ENCODE peak calls at places on chromosomes 13 and 19, in five cellular contexts. L is GM10248, U is heart right ventricle, T is Peyer's patch, Z is fibroblast of pulmonary artery. W is an unnamed sample.

GRCh38 chr19:46269085-46269484 is 27.8 kb upstream of the HIF3A start:
- DNase-seq in L (no peak), T (no peak), U (no peak), Z (no peak), W (no peak)

GRCh38 chr13:67285611-67286010 is 55.5 kb upstream of the PCDH9 start:
- DNase-seq in T (no peak), L (no peak), U (no peak), Z (no peak), W (no peak)

GRCh38 chr13:73266640-73267180 is 207.9 kb downstream of the KLF5 start:
- DNase-seq in U (no peak), Z (no peak), L (no peak), T (no peak), W (no peak)

GRCh38 chr13:20336761-20337160 is 104.6 kb upstream of the GJB6 start:
- DNase-seq in Z (no peak), L (no peak), T (no peak), U (no peak), W (no peak)

GRCh38 chr19:50003810-50004419 is 21.3 kb downstream of the VRK3 start:
- DNase-seq in Z (peak), U (peak), T (no peak), L (peak), W (peak)

GRCh38 chr13:30792257-30793000 is 57.1 kb downstream of the ALOX5AP start:
- DNase-seq in U (peak), L (no peak), Z (peak), T (peak), W (peak)

GRCh38 chr19:871446-872265 is 12.2 kb downstream of the CFD start:
- DNase-seq in T (no peak), L (no peak), Z (no peak), U (no peak), W (peak)

GRCh38 chr13:21074601-21075302 is 13.4 kb upstream of the LATS2 start:
- DNase-seq in U (peak), Z (no peak), L (no peak), T (no peak), W (no peak)

GRCh38 chr19:44192127-44192526 is 20.2 kb upstream of the ZNF227 start:
- DNase-seq in Z (no peak), L (no peak), U (no peak), T (no peak), W (no peak)

GRCh38 chr19:10878253-10878652 is 6.9 kb downstream of the CARM1 start:
- DNase-seq in L (peak), T (no peak), U (no peak), Z (no peak), W (no peak)

GRCh38 chr19:16325161-16325527 is 518 bp downstream of the KLF2 start:
- DNase-seq in Z (no peak), U (no peak), T (peak), L (no peak), W (no peak)

GRCh38 chr13:36966404-36966803 is 32.7 kb downstream of the ALG5 start:
- DNase-seq in T (no peak), U (no peak), Z (no peak), L (no peak), W (no peak)

GRCh38 chr13:72314210-72314609 is 413.2 kb downstream of the MZT1 start:
- DNase-seq in U (no peak), L (no peak), T (no peak), Z (no peak), W (no peak)

GRCh38 chr13:48818495-48818961 is 157.2 kb upstream of the FNDC3A start:
- DNase-seq in L (no peak), Z (peak), U (no peak), T (no peak), W (peak)

GRCh38 chr13:105048685-105049084 is 1486.8 kb downstream of the EFNB2 start:
- DNase-seq in T (no peak), U (no peak), Z (no peak), L (peak), W (no peak)

GRCh38 chr19:35154535-35155406 is at the start of gene FXYD5:
- DNase-seq in T (no peak), Z (peak), U (peak), L (peak), W (peak)

GRCh38 chr19:18915639-18916038 is 3.5 kb downstream of the COPE start:
- DNase-seq in T (peak), Z (peak), L (no peak), U (no peak), W (peak)

GRCh38 chr13:77980592-77980991 is 62.0 kb upstream of the EDNRB start:
- DNase-seq in Z (peak), U (peak), T (no peak), L (no peak), W (peak)

GRCh38 chr13:79468819-79469218 is 12.1 kb upstream of the NDFIP2 start:
- DNase-seq in T (no peak), Z (no peak), L (no peak), U (no peak), W (no peak)

GRCh38 chr13:79466852-79467251 is 14.1 kb upstream of the NDFIP2 start:
- DNase-seq in T (no peak), L (no peak), Z (no peak), U (no peak), W (no peak)

GRCh38 chr13:79469608-79470007 is 11.3 kb upstream of the NDFIP2 start:
- DNase-seq in T (no peak), U (no peak), L (no peak), Z (no peak), W (no peak)

GRCh38 chr13:79470666-79471065 is 10.3 kb upstream of the NDFIP2 start:
- DNase-seq in T (no peak), L (no peak), U (no peak), Z (no peak), W (no peak)

GRCh38 chr13:79468402-79468801 is 12.6 kb upstream of the NDFIP2 start:
- DNase-seq in Z (no peak), L (no peak), U (no peak), T (no peak), W (no peak)
- TF ChIP-seq CTCF in Z (no peak), L (no peak), U (no peak), T (no peak), W (no peak)

DNA sequence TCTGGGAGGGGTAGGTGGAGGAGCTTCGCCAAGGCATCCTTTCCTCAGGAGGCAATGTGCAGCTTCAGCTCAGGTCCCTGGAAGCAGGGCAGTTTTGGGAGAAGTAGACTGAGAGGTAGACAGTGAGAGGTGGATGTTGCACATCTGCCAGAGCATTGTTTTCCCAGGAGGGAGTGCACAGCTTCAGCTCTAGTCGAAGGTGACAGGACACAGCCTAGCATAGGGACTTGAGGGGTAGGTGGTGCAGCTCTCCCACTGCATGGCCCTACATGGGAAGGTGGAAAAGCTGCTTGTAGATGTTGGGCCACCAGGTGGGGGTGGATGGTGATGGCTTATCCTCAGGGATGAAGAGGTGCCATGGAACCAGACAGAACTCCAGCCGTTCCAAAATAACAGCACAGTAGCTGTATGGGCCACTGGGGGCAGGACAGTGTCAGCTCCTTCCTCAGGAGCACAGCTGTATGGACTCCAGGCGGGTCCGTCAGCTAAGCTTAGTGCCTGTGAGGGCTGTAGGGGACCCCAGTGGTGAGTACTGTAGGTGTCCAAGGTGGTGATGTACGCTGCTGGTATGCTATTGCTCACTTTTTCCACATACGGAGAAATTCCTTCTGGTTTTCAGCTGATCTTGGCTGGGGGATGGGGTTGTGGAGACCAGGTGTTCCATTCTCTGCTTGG is 17.4 kb upstream of the ZNF543 start:
- DNase-seq in L (no peak), T (no peak), Z (no peak), U (no peak), W (no peak)
- TF ChIP-seq CTCF in L (no peak), T (no peak), Z (no peak), U (no peak), W (no peak)

DNA sequence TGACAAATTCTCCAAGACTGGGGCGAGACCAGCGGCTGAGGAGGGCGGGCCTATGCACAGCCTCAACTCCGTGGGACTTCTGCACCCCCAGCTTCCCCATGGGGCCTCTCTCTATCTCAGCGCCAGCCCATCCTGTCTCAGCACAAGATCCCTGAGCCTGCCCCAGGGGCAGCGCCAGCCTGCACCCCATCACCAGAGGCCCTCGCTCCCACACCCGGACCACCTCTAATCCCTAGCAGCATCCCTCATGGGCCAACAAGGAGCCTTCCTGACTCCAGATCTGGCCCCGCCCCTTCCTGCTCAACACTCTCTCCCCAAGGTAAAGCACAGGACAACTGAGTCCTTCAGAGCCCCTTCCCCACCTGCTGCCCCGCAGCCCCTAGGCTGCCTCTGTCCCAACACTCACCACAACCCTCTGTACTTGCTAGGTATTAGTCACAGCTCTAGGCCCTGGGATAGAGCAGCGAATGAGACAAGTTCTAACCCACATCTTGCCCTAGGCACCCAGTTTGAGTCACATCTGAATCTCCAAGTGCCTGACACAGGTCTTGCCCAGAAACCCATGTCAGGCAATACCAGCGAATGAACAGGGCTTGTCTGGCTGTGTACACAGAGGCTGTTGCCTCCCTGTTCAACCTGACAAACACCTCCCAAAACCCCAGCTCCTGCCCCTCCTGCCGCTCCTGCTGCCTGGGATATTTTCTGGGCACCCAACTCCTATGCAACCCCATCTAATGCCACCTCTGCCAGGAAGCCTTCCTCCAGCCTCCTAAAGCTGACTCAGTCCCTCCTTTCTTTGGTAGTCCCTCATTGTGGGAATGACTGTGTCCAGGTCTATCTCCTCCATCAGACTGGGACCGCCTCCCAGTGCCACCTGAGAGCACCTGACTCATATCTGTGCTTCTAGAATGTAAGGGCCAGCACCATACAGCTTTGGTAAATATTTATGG is 18.6 kb downstream of the GRIK5 start:
- DNase-seq in L (no peak), U (no peak), Z (no peak), T (no peak), W (peak)
- TF ChIP-seq CTCF in L (no peak), U (no peak), Z (no peak), T (no peak), W (no peak)

DNA sequence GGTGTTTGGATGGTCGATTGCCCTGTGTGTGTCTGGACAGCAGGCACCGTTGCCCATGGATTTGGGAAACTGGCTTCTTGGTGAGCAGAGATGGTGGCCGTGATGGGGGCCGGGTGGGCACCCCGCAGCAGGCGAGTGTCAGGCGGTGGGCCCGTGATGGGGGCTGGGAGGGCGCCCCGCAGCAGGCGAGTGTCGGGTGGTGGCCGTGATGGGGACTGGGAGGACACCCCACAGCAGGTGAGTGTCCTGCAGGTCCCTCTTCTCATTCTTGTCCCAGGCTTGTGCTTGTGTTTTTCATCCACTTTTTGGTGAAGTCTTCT is 86.5 kb downstream of the KDM4B start:
- DNase-seq in U (no peak), L (no peak), T (no peak), Z (no peak), W (no peak)
- TF ChIP-seq CTCF in U (no peak), L (no peak), T (no peak), Z (no peak), W (no peak)

DNA sequence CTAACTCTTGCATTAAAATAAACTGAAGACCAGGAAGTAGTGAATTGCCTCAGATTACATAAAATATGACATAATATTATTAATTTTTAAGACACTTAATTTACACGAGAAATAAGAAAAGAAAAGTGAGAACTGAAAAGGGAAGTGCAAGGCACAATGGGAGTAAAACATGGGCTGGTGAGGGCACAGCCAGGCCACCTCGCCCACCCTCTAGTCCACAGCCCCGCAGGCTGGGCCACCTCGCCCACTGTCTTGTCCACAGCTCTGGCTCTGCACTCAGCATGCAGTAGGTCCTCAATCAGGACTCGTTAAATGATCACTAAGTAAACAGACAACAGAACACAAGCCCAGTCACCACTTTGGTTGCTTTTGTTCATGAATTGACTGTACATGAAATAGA is 67.8 kb upstream of the ARHGEF7 start:
- DNase-seq in Z (no peak), U (no peak), T (no peak), L (no peak), W (no peak)
- TF ChIP-seq CTCF in Z (no peak), U (no peak), T (no peak), L (no peak), W (no peak)

GRCh38 chr13:34437873-34438272 is 504.2 kb upstream of the NBEA start:
- DNase-seq in U (no peak), T (no peak), Z (no peak), L (no peak), W (no peak)
- TF ChIP-seq CTCF in U (no peak), T (no peak), Z (no peak), L (no peak), W (no peak)

GRCh38 chr13:58907347-58907746 is 1256.4 kb downstream of the DIAPH3 start:
- DNase-seq in Z (peak), T (no peak), U (no peak), L (no peak), W (no peak)
- TF ChIP-seq CTCF in Z (peak), T (no peak), U (no peak), L (no peak), W (no peak)

W was measured in MCF 10A.